ENCODE peak calls at places on chromosomes 13 and 19, in six cellular contexts. One of them, this sample, is unnamed.

GRCh38 chr13:33053397-33054066 is 37.3 kb downstream of the KL start:
- DNase-seq in esophagus squamous epithelium: no peak
- DNase-seq in stomach: no peak
- DNase-seq in tibial nerve: no peak
- DNase-seq in breast epithelium: no peak
- DNase-seq in ovary: no peak
- DNase-seq in this sample: no peak

GRCh38 chr19:37403403-37403802 is 32.5 kb downstream of the ZNF527 start:
- DNase-seq in esophagus squamous epithelium: no peak
- DNase-seq in stomach: no peak
- DNase-seq in tibial nerve: no peak
- DNase-seq in breast epithelium: no peak
- DNase-seq in ovary: no peak
- DNase-seq in this sample: peak; percentile 50

GRCh38 chr13:33787051-33787591 is 30.8 kb upstream of the RFC3 start:
- DNase-seq in esophagus squamous epithelium: no peak
- DNase-seq in stomach: no peak
- DNase-seq in tibial nerve: no peak
- DNase-seq in breast epithelium: no peak
- DNase-seq in ovary: no peak
- DNase-seq in this sample: no peak

GRCh38 chr13:67829641-67830040 is 599.5 kb upstream of the PCDH9 start:
- DNase-seq in esophagus squamous epithelium: no peak
- DNase-seq in stomach: no peak
- DNase-seq in tibial nerve: no peak
- DNase-seq in breast epithelium: no peak
- DNase-seq in ovary: no peak
- DNase-seq in this sample: no peak

GRCh38 chr13:62293081-62293480 is 877.4 kb upstream of the PCDH20 start:
- DNase-seq in esophagus squamous epithelium: no peak
- DNase-seq in stomach: no peak
- DNase-seq in tibial nerve: no peak
- DNase-seq in breast epithelium: no peak
- DNase-seq in ovary: no peak
- DNase-seq in this sample: no peak

GRCh38 chr13:22278336-22278929 is 607.6 kb downstream of the FGF9 start:
- DNase-seq in esophagus squamous epithelium: no peak
- DNase-seq in stomach: peak; percentile 72
- DNase-seq in tibial nerve: peak; percentile 64
- DNase-seq in breast epithelium: no peak
- DNase-seq in ovary: peak; percentile 32
- DNase-seq in this sample: peak; percentile 85

GRCh38 chr19:1449467-1450442 is at the start of gene APC2:
- DNase-seq in esophagus squamous epithelium: no peak
- DNase-seq in stomach: no peak
- DNase-seq in tibial nerve: no peak
- DNase-seq in breast epithelium: no peak
- DNase-seq in ovary: no peak
- DNase-seq in this sample: no peak

GRCh38 chr19:38221421-38221820 is 2.6 kb downstream of the DPF1 start:
- DNase-seq in esophagus squamous epithelium: no peak
- DNase-seq in stomach: no peak
- DNase-seq in tibial nerve: no peak
- DNase-seq in breast epithelium: no peak
- DNase-seq in ovary: no peak
- DNase-seq in this sample: no peak

GRCh38 chr19:53034948-53035675 is 9.4 kb upstream of the ERVV-2 start:
- DNase-seq in esophagus squamous epithelium: no peak
- DNase-seq in stomach: no peak
- DNase-seq in tibial nerve: no peak
- DNase-seq in breast epithelium: no peak
- DNase-seq in ovary: no peak
- DNase-seq in this sample: no peak

GRCh38 chr19:7534531-7534980 is 961 bp upstream of the PNPLA6 start:
- DNase-seq in esophagus squamous epithelium: no peak
- DNase-seq in stomach: peak; percentile 40
- DNase-seq in tibial nerve: peak; percentile 69
- DNase-seq in breast epithelium: no peak
- DNase-seq in ovary: peak; percentile 64
- DNase-seq in this sample: peak; percentile 79

GRCh38 chr13:82655518-82655855 is 1226.8 kb downstream of the SLITRK1 start:
- DNase-seq in esophagus squamous epithelium: no peak
- DNase-seq in stomach: no peak
- DNase-seq in tibial nerve: no peak
- DNase-seq in breast epithelium: no peak
- DNase-seq in ovary: no peak
- DNase-seq in this sample: no peak

GRCh38 chr13:33694546-33694945 is 123.4 kb upstream of the RFC3 start:
- DNase-seq in esophagus squamous epithelium: no peak
- DNase-seq in stomach: no peak
- DNase-seq in tibial nerve: no peak
- DNase-seq in breast epithelium: no peak
- DNase-seq in ovary: no peak
- DNase-seq in this sample: no peak

GRCh38 chr19:18117692-18118378 is 20.3 kb downstream of the MAST3 start:
- DNase-seq in esophagus squamous epithelium: no peak
- DNase-seq in stomach: peak; percentile 95
- DNase-seq in tibial nerve: peak; percentile 78
- DNase-seq in breast epithelium: peak; percentile 73
- DNase-seq in ovary: peak; percentile 93
- DNase-seq in this sample: peak; percentile 92

GRCh38 chr19:48868196-48868886 is at the start of gene PLEKHA4:
- DNase-seq in esophagus squamous epithelium: no peak
- DNase-seq in stomach: peak; percentile 54
- DNase-seq in tibial nerve: peak; percentile 67
- DNase-seq in breast epithelium: no peak
- DNase-seq in ovary: peak; percentile 88
- DNase-seq in this sample: peak; percentile 76

GRCh38 chr13:32045963-32046785 is 14.6 kb downstream of the FRY start:
- DNase-seq in esophagus squamous epithelium: no peak
- DNase-seq in stomach: no peak
- DNase-seq in tibial nerve: peak; percentile 67
- DNase-seq in breast epithelium: no peak
- DNase-seq in ovary: no peak
- DNase-seq in this sample: no peak

GRCh38 chr13:45167611-45168554 is 33.0 kb downstream of the KCTD4 start:
- DNase-seq in esophagus squamous epithelium: no peak
- DNase-seq in stomach: peak; percentile 82
- DNase-seq in tibial nerve: no peak
- DNase-seq in breast epithelium: peak; percentile 57
- DNase-seq in ovary: no peak
- DNase-seq in this sample: no peak

GRCh38 chr13:114010401-114011101 is 36.7 kb upstream of the C13orf46 start:
- DNase-seq in esophagus squamous epithelium: no peak
- DNase-seq in stomach: no peak
- DNase-seq in tibial nerve: no peak
- DNase-seq in breast epithelium: no peak
- DNase-seq in ovary: no peak
- DNase-seq in this sample: no peak

GRCh38 chr13:42707003-42707402 is 74.4 kb upstream of the FAM216B start:
- DNase-seq in esophagus squamous epithelium: no peak
- DNase-seq in stomach: no peak
- DNase-seq in tibial nerve: no peak
- DNase-seq in breast epithelium: no peak
- DNase-seq in ovary: no peak
- DNase-seq in this sample: no peak

GRCh38 chr13:50711449-50711848 is 132.0 kb downstream of the DLEU7 start:
- DNase-seq in esophagus squamous epithelium: no peak
- DNase-seq in stomach: no peak
- DNase-seq in tibial nerve: no peak
- DNase-seq in breast epithelium: no peak
- DNase-seq in ovary: no peak
- DNase-seq in this sample: no peak

GRCh38 chr19:39467941-39468340 is 12.7 kb upstream of the TIMM50 start:
- DNase-seq in esophagus squamous epithelium: no peak
- DNase-seq in stomach: no peak
- DNase-seq in tibial nerve: no peak
- DNase-seq in breast epithelium: no peak
- DNase-seq in ovary: no peak
- DNase-seq in this sample: no peak

GRCh38 chr13:95317037-95317989 is 16.1 kb upstream of the ABCC4 start:
- DNase-seq in esophagus squamous epithelium: no peak
- DNase-seq in stomach: no peak
- DNase-seq in tibial nerve: no peak
- DNase-seq in breast epithelium: no peak
- DNase-seq in ovary: no peak
- DNase-seq in this sample: peak; percentile 76

GRCh38 chr19:48509467-48510194 is 2.0 kb downstream of the LMTK3 start:
- DNase-seq in esophagus squamous epithelium: no peak
- DNase-seq in stomach: no peak
- DNase-seq in tibial nerve: no peak
- DNase-seq in breast epithelium: no peak
- DNase-seq in ovary: no peak
- DNase-seq in this sample: no peak

GRCh38 chr19:18251587-18252369 is 22.5 kb downstream of the IQCN start:
- DNase-seq in esophagus squamous epithelium: no peak
- DNase-seq in stomach: peak; percentile 86
- DNase-seq in tibial nerve: peak; percentile 87
- DNase-seq in breast epithelium: peak; percentile 79
- DNase-seq in ovary: peak; percentile 78
- DNase-seq in this sample: peak; percentile 85

GRCh38 chr13:97119899-97120745 is 102.0 kb upstream of the MBNL2 start:
- DNase-seq in esophagus squamous epithelium: no peak
- DNase-seq in stomach: no peak
- DNase-seq in tibial nerve: no peak
- DNase-seq in breast epithelium: no peak
- DNase-seq in ovary: no peak
- DNase-seq in this sample: no peak

GRCh38 chr13:36795463-36795862 is 23.6 kb upstream of the RFXAP start:
- DNase-seq in esophagus squamous epithelium: no peak
- DNase-seq in stomach: no peak
- DNase-seq in tibial nerve: no peak
- DNase-seq in breast epithelium: no peak
- DNase-seq in ovary: no peak
- DNase-seq in this sample: no peak

GRCh38 chr19:5961969-5962945 is 15.7 kb downstream of the RANBP3 start:
- DNase-seq in esophagus squamous epithelium: no peak
- DNase-seq in stomach: peak; percentile 76
- DNase-seq in tibial nerve: peak; percentile 26
- DNase-seq in breast epithelium: peak; percentile 64
- DNase-seq in ovary: no peak
- DNase-seq in this sample: no peak

GRCh38 chr19:1054102-1055027 is 12.6 kb upstream of the ARHGAP45 start:
- DNase-seq in esophagus squamous epithelium: no peak
- DNase-seq in stomach: no peak
- DNase-seq in tibial nerve: no peak
- DNase-seq in breast epithelium: no peak
- DNase-seq in ovary: no peak
- DNase-seq in this sample: no peak

GRCh38 chr13:109768176-109768575 is 18.2 kb downstream of the IRS2 start:
- DNase-seq in esophagus squamous epithelium: no peak
- DNase-seq in stomach: no peak
- DNase-seq in tibial nerve: no peak
- DNase-seq in breast epithelium: no peak
- DNase-seq in ovary: no peak
- DNase-seq in this sample: no peak
- TF ChIP-seq POLR2A in esophagus squamous epithelium: no peak
- TF ChIP-seq POLR2A in stomach: no peak
- TF ChIP-seq POLR2A in tibial nerve: no peak
- TF ChIP-seq POLR2A in breast epithelium: no peak
- TF ChIP-seq POLR2A in ovary: no peak
- TF ChIP-seq POLR2A in this sample: no peak

GRCh38 chr19:19443283-19443682 is 37.8 kb downstream of the GATAD2A start:
- DNase-seq in esophagus squamous epithelium: no peak
- DNase-seq in stomach: no peak
- DNase-seq in tibial nerve: no peak
- DNase-seq in breast epithelium: no peak
- DNase-seq in ovary: no peak
- DNase-seq in this sample: no peak
- H3K4me1 ChIP-seq in esophagus squamous epithelium: peaks cover 14% of the 10 kb centered on the region
- H3K4me1 ChIP-seq in stomach: peaks cover 23% of the 10 kb centered on the region
- H3K4me1 ChIP-seq in tibial nerve: peaks cover 20% of the 10 kb centered on the region
- H3K4me1 ChIP-seq in breast epithelium: no peaks in the 10 kb centered on the region
- H3K4me1 ChIP-seq in ovary: peaks cover 7% of the 10 kb centered on the region
- H3K4me1 ChIP-seq in this sample: no peaks in the 10 kb centered on the region

DNA sequence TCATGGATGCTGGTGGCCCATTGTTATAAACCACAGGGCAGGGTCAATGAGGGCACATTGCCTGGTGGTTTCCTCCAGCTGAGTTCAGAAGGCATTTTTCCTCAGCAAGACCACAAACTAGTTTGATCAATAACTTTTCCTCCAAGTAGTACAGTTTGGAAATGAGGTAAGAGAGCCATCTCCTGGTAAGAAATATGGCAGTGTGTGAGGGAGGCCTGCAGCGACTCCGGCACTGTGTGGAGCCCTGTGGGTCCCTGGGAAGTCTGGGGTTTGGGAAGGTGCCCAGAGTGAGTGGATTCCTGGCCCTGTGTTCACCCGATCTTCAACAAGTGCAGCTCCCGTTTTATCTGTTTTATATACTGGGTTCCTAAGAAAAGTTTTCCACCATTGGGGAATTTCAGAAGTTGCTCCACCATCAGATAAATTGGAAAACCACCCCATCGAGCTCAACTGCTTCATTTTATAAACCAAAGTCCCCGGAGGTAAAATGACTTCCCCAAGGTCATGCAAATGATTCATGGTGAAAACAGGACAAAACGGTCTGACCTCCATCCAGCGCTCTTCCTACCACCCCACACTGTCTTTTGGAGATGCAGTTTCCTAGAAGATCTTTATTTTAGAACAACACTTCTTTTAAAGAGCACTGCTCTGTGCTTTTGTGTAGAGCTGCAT is 148.4 kb downstream of the KATNAL1 start:
- DNase-seq in esophagus squamous epithelium: no peak
- DNase-seq in stomach: peak; percentile 53
- DNase-seq in tibial nerve: peak; percentile 64
- DNase-seq in breast epithelium: no peak
- DNase-seq in ovary: no peak
- DNase-seq in this sample: peak; percentile 37
- H3K27ac ChIP-seq in esophagus squamous epithelium: no peak overlapping the region
- H3K27ac ChIP-seq in stomach: no peak overlapping the region
- H3K27ac ChIP-seq in tibial nerve: no peak overlapping the region
- H3K27ac ChIP-seq in breast epithelium: no peak overlapping the region
- H3K27ac ChIP-seq in ovary: no peak overlapping the region
- H3K27ac ChIP-seq in this sample: no peak overlapping the region

DNA sequence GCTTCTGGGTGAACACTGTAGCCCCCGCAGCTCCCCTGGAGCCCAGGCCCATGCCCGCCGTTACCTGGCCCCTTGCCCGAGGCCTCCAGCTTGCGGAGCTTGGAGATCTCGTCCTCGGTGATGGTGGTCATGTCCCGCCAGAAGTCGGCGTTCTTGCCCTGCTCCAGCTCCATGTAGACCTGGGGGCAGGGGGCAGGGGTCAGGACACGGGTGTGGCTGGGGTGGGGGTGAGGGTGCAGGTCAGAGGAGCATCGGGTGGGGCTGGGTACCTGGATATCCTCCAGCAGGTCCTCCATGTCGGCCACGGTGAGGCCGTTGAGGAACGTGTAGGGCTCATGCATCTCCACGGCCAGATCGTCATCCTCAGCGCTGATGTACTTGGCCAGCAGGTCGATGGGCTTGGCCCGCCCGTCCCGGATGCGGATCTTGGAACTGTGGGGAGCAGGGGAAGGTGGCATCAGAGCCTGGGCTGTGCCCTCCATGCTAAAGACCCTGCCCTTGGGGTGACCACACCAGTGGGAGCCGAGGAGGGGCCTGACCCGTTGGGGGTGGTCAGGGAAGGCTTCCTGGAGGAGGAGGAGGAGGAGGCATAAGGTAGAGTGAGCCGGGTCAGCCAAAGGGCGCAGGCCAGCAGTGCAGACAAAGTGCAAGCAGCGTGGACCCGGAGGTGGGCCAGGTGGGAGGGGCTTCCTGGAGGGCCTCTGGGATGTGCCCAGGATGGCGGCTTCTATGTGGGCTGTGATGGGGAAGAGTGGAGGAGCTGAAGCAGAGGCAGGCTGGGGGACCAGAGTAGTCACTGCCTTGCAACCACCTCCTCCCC is 7.6 kb downstream of the CACTIN start:
- DNase-seq in esophagus squamous epithelium: no peak
- DNase-seq in stomach: no peak
- DNase-seq in tibial nerve: no peak
- DNase-seq in breast epithelium: no peak
- DNase-seq in ovary: peak; percentile 42
- DNase-seq in this sample: no peak
- TF ChIP-seq POLR2A in esophagus squamous epithelium: no peak
- TF ChIP-seq POLR2A in stomach: no peak
- TF ChIP-seq POLR2A in tibial nerve: no peak
- TF ChIP-seq POLR2A in breast epithelium: no peak
- TF ChIP-seq POLR2A in ovary: no peak
- TF ChIP-seq POLR2A in this sample: no peak